ENCODE peak calls at places on chromosome 5, in seven cellular contexts. S is right atrium auricular region, J is PC-9, K is kidney epithelial cell, Z is cardiac fibroblast, V is NB4, P is sigmoid colon. A is an unnamed sample.
A peak's percentile ranks its signal among the peaks of the same experiment; 100 is the strongest.

GRCh38 chr5:20619606-20620005 is 631.6 kb upstream of the CDH18 start:
- DNase-seq in K (no peak), Z (no peak), S (no peak), J (no peak), V (no peak), P (no peak), A (no peak)

GRCh38 chr5:136516617-136517016 is 151.3 kb upstream of the TRPC7 start:
- DNase-seq in K (no peak), J (no peak), Z (no peak), S (no peak), P (no peak), V (peak; percentile 7), A (no peak)

GRCh38 chr5:136018814-136019777 is 9.7 kb upstream of the TGFBI start:
- DNase-seq in J (no peak), K (no peak), S (no peak), V (no peak), P (peak; percentile 89), Z (peak; percentile 99), A (peak; percentile 98)

GRCh38 chr5:115737452-115737851 is 79.0 kb downstream of the CDO1 start:
- DNase-seq in K (no peak), J (no peak), V (no peak), Z (no peak), S (no peak), P (no peak), A (no peak)

GRCh38 chr5:145218019-145218418 is 617.1 kb downstream of the PRELID2 start:
- DNase-seq in S (no peak), K (no peak), V (no peak), J (no peak), P (no peak), Z (no peak), A (no peak)

GRCh38 chr5:168867271-168867670 is 288.1 kb upstream of the PANK3 start:
- DNase-seq in Z (no peak), J (no peak), P (no peak), S (no peak), K (peak; percentile 44), V (no peak), A (no peak)

GRCh38 chr5:129217179-129217578 is 122.6 kb downstream of the ISOC1 start:
- DNase-seq in K (no peak), J (no peak), V (no peak), Z (no peak), P (no peak), S (no peak), A (no peak)

GRCh38 chr5:33319841-33320240 is 120.9 kb upstream of the TARS1 start:
- DNase-seq in Z (peak; percentile 73), J (no peak), P (no peak), K (no peak), S (no peak), V (peak; percentile 6), A (peak; percentile 81)

GRCh38 chr5:73103885-73104284 is 16.5 kb upstream of the TMEM171 start:
- DNase-seq in V (no peak), J (no peak), S (no peak), K (no peak), Z (no peak), P (no peak), A (no peak)

GRCh38 chr5:34587355-34588241 is 68.5 kb upstream of the RAI14 start:
- DNase-seq in Z (peak; percentile 90), V (peak; percentile 20), K (no peak), J (no peak), P (no peak), S (no peak), A (peak; percentile 47)

GRCh38 chr5:135075621-135076585 is 41.9 kb upstream of the PITX1 start:
- DNase-seq in Z (no peak), K (no peak), V (no peak), S (no peak), P (peak; percentile 46), J (no peak), A (no peak)

GRCh38 chr5:140043508-140043872 is 391 bp upstream of the NRG2 start:
- DNase-seq in P (no peak), Z (no peak), S (no peak), V (no peak), K (no peak), J (no peak), A (no peak)

GRCh38 chr5:137754236-137754960 is at the start of gene HNRNPA0:
- DNase-seq in Z (peak; percentile 98), P (peak; percentile 98), K (peak; percentile 83), S (peak; percentile 98), J (peak; percentile 94), V (peak; percentile 98), A (peak; percentile 97)

GRCh38 chr5:3612561-3613175 is 17.0 kb downstream of the IRX1 start:
- DNase-seq in K (no peak), P (no peak), Z (no peak), J (no peak), S (no peak), V (no peak), A (peak; percentile 53)

GRCh38 chr5:34749431-34749872 is 89.5 kb upstream of the TTC23L start:
- DNase-seq in Z (peak; percentile 68), S (no peak), V (no peak), K (no peak), J (no peak), P (no peak), A (peak; percentile 69)

GRCh38 chr5:12392246-12392645 is 488.0 kb upstream of the CTNND2 start:
- DNase-seq in K (no peak), J (no peak), V (no peak), S (no peak), P (no peak), Z (no peak), A (no peak)

GRCh38 chr5:151026088-151026487 is 5.7 kb downstream of the GPX3 start:
- DNase-seq in Z (no peak), P (no peak), V (no peak), S (no peak), J (no peak), K (no peak), A (no peak)
- H3K4me3 ChIP-seq in Z (no peak overlapping the region), P (peak overlapping the region; percentile 6), V (no peak overlapping the region), S (peak overlapping the region; percentile 4), J (no peak overlapping the region), K (no peak overlapping the region), A (no peak overlapping the region)

GRCh38 chr5:110333384-110333783 is 393.1 kb downstream of the TMEM232 start:
- DNase-seq in P (no peak), J (peak; percentile 0), K (no peak), S (no peak), V (peak; percentile 36), Z (peak; percentile 31), A (peak; percentile 15)
- TF ChIP-seq CTCF in P (no peak), J (no peak), K (peak; percentile 37), S (no peak), V (peak; percentile 18), Z (peak; percentile 14), A (no peak)

GRCh38 chr5:133854554-133854953 is 113.9 kb downstream of the C5orf15 start:
- DNase-seq in J (no peak), Z (no peak), S (no peak), V (no peak), K (no peak), P (no peak), A (no peak)
- H3K4me3 ChIP-seq in J (no peak overlapping the region), Z (no peak overlapping the region), S (no peak overlapping the region), V (no peak overlapping the region), K (no peak overlapping the region), P (no peak overlapping the region), A (no peak overlapping the region)

DNA sequence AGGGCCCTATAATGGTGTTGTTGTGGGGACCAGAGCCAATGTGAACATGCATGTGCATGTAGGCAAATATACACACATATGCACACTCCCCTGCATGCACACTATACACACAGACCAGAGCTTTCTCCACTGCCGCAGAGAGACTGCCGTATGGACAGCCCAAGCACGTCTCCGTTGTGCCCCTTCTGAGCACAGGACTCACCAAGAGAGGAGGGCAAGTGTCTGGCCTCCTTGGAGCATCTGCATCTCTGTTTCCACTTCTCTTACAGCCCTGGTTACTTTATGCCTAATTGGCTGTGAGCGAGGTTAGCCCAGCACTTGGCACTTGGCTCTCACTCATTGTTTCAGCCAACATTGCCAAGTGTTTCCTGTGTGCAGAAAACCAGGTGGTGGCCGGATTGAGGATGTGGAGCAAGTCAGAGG is 30.4 kb downstream of the CSF2 start:
- DNase-seq in P (no peak), V (no peak), J (no peak), K (no peak), Z (peak; percentile 23), S (no peak), A (no peak)
- TF ChIP-seq CTCF in P (no peak), V (no peak), J (peak; percentile 8), K (peak; percentile 0), Z (no peak), S (no peak), A (no peak)

DNA sequence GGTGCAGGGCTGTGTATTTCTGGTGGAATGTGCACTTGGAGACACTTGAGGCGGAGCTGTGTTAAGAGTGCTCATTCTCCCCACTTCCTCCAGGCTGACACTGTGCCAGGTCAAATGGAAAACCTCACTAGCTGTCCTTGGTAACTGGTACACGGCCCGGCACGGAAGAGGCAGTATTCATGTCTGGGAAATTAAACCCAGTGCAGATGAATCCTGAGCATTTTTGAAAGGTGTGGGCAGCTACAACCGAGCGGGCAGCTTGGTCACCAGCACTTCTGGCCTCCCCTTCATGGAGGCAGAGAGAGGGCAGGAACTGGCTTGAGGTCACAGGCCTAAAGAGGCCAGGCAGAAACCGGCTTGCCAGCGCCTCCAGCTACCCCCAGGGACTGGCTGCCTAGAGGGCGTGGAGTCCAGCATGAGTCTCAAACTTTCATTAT is 1.6 kb downstream of the CLPTM1L start:
- DNase-seq in V (no peak), J (no peak), S (no peak), K (no peak), P (no peak), Z (no peak), A (no peak)
- H3K4me3 ChIP-seq in V (peak overlapping the region; percentile 89), J (peak overlapping the region; percentile 84), S (no peak overlapping the region), K (no peak overlapping the region), P (no peak overlapping the region), Z (no peak overlapping the region), A (peak overlapping the region; percentile 22)

DNA sequence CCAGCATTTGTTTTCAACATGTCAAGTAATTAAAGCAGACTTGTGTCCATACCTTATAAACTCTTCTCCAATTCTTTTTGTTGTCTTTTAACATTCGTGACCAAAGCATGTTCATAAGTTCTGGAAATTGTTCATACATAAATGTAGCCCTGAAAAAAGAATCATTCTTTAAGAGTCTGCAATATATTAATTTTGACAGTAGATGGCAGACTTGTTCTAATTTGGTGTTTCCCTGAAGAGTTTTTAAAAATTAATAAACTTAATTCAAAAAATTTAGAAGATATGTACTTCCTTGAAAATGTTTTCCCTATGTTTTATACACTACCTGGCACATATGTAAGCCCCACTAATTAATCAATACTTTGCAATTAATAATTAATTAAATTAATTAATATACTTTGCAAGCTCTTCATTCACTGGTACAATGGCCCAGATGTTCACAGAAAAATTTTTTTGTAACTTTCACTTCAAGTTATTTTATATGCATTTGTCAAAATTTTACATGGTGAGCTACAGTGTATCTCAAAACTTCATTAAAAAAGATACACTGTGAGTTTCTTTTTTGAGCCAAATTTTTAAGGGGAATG is 42.2 kb downstream of the CLINT1 start:
- DNase-seq in J (no peak), S (no peak), Z (peak; percentile 43), K (no peak), V (peak; percentile 21), P (no peak), A (peak; percentile 52)
- TF ChIP-seq CTCF in J (peak; percentile 72), S (peak; percentile 75), Z (peak; percentile 31), K (peak; percentile 22), V (no peak), P (peak; percentile 23), A (peak; percentile 42)

GRCh38 chr5:154384480-154385235 is 61.1 kb upstream of the SAP30L start:
- DNase-seq in J (no peak), S (no peak), Z (no peak), P (no peak), K (peak; percentile 65), V (no peak), A (no peak)
- H3K4me3 ChIP-seq in J (no peak overlapping the region), S (no peak overlapping the region), Z (no peak overlapping the region), P (no peak overlapping the region), K (no peak overlapping the region), V (no peak overlapping the region), A (no peak overlapping the region)